ENCODE peak calls at places on chromosomes 11 and 22, in six cellular contexts. T, B, M, K, N and D are unnamed samples. For H3K79me2, the result is how much of the 10 kb centered on the place peaks cover.

GRCh38 chr11:23112987-23113886 is 253.0 kb upstream of the CCDC179 start:
- DNase-seq in T (peak), B (peak), M (no peak), K (peak), N (peak), D (peak)

GRCh38 chr22:24593810-24594568 is 1.1 kb upstream of the LRRC75B start:
- DNase-seq in T (no peak), B (no peak), M (no peak), K (no peak), N (no peak), D (no peak)

GRCh38 chr11:26947379-26947844 is 46.5 kb upstream of the FIBIN start:
- DNase-seq in T (no peak), B (no peak), M (no peak), K (no peak), N (peak), D (no peak)

GRCh38 chr22:41099036-41099435 is 6.6 kb downstream of the EP300 start:
- DNase-seq in T (no peak), B (no peak), M (no peak), K (no peak), N (no peak), D (no peak)

GRCh38 chr11:119590651-119591308 is 138.2 kb downstream of the NECTIN1 start:
- DNase-seq in T (no peak), B (peak), M (no peak), K (no peak), N (peak), D (peak)

GRCh38 chr11:40432358-40432757 is 1027.1 kb downstream of the LRRC4C start:
- DNase-seq in T (no peak), B (no peak), M (no peak), K (no peak), N (no peak), D (no peak)

GRCh38 chr11:129544691-129545090 is 169.0 kb downstream of the BARX2 start:
- DNase-seq in T (no peak), B (no peak), M (no peak), K (no peak), N (no peak), D (no peak)

GRCh38 chr22:44145544-44145943 is 35.2 kb upstream of the PARVG start:
- DNase-seq in T (no peak), B (no peak), M (no peak), K (no peak), N (no peak), D (no peak)

GRCh38 chr22:25368271-25368670 is 148.8 kb downstream of the CRYBB2 start:
- DNase-seq in T (no peak), B (no peak), M (no peak), K (no peak), N (peak), D (no peak)

GRCh38 chr22:45948081-45948648 is 28.8 kb downstream of the WNT7B start:
- DNase-seq in T (no peak), B (no peak), M (no peak), K (no peak), N (no peak), D (no peak)

GRCh38 chr11:61908730-61909622 is 8.4 kb downstream of the RAB3IL1 start:
- DNase-seq in T (peak), B (no peak), M (no peak), K (no peak), N (no peak), D (peak)

GRCh38 chr11:68960299-68961071 is 20.3 kb downstream of the MRGPRD start:
- DNase-seq in T (no peak), B (no peak), M (no peak), K (no peak), N (no peak), D (no peak)

GRCh38 chr11:124902616-124903015 is 5.0 kb upstream of the ROBO4 start:
- DNase-seq in T (no peak), B (no peak), M (no peak), K (no peak), N (no peak), D (no peak)

GRCh38 chr11:83554896-83555295 is 268.7 kb upstream of the CCDC90B start:
- DNase-seq in T (no peak), B (no peak), M (no peak), K (no peak), N (no peak), D (no peak)

GRCh38 chr11:131889146-131889577 is 518.7 kb downstream of the NTM start:
- DNase-seq in T (no peak), B (no peak), M (no peak), K (no peak), N (peak), D (peak)

GRCh38 chr22:35777335-35777975 is 59.8 kb downstream of the APOL5 start:
- DNase-seq in T (no peak), B (no peak), M (no peak), K (no peak), N (peak), D (no peak)

GRCh38 chr11:17876827-17877226 is 136.0 kb downstream of the SERGEF start:
- DNase-seq in T (no peak), B (no peak), M (no peak), K (no peak), N (no peak), D (no peak)

GRCh38 chr11:11605821-11606450 is 15.9 kb downstream of the GALNT18 start:
- DNase-seq in T (no peak), B (no peak), M (no peak), K (no peak), N (no peak), D (no peak)

GRCh38 chr11:73342633-73343032 is 33.6 kb upstream of the RELT start:
- DNase-seq in T (no peak), B (peak), M (no peak), K (no peak), N (no peak), D (peak)

GRCh38 chr11:57551941-57552340 is 14.5 kb downstream of the SMTNL1 start:
- DNase-seq in T (no peak), B (no peak), M (no peak), K (no peak), N (no peak), D (no peak)

GRCh38 chr11:2886191-2886894 is 768 bp upstream of the CDKN1C start:
- DNase-seq in T (peak), B (peak), M (no peak), K (peak), N (peak), D (peak)

GRCh38 chr11:13169709-13170108 is 107.9 kb upstream of the BMAL1 start:
- DNase-seq in T (peak), B (no peak), M (peak), K (no peak), N (peak), D (no peak)

GRCh38 chr11:19164230-19164855 is 37.4 kb downstream of the CSRP3 start:
- DNase-seq in T (no peak), B (no peak), M (no peak), K (no peak), N (no peak), D (no peak)

GRCh38 chr11:74849525-74850391 is 99.1 kb downstream of the XRRA1 start:
- DNase-seq in T (no peak), B (peak), M (no peak), K (peak), N (peak), D (peak)

GRCh38 chr22:35253946-35254345 is 3.3 kb upstream of the HMGXB4 start:
- DNase-seq in T (no peak), B (no peak), M (no peak), K (no peak), N (no peak), D (no peak)

GRCh38 chr11:67507242-67507890 is 596 bp downstream of the CDK2AP2 start:
- DNase-seq in T (peak), B (peak), M (peak), K (no peak), N (peak), D (peak)
- H2AFZ ChIP-seq in T (peak), B (no peak), M (no peak), K (no peak), N (peak), D (peak)

DNA sequence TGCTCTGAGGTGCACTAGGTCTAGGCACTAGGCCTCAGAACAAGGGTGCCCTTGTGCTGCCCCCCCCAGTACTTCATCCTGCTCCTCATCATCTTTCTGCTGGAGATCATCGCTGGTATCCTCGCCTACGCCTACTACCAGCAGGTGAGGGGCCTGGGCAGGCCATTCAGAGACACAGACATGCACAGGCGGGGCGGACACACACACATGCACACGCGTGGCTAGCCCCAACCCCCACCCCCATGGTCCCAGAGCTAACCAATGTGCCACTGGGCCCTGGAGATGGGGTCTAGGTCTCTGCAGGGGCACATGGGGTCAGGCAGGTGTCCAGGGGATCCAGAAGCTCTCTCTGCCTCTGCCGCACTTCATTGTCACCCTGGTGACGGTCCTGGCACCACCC is 3.9 kb downstream of the CD151 start:
- DNase-seq in T (no peak), B (no peak), M (no peak), K (no peak), N (no peak), D (no peak)
- H3K79me2 ChIP-seq in T (half or more), B (under half), M (half or more), K (under half), N (half or more), D (under half)

GRCh38 chr22:30872282-30873041 is 96.1 kb downstream of the MORC2 start:
- DNase-seq in T (peak), B (no peak), M (no peak), K (no peak), N (no peak), D (no peak)
- H3K4me2 ChIP-seq in T (peak), B (no peak), M (no peak), K (no peak), N (no peak), D (no peak)

DNA sequence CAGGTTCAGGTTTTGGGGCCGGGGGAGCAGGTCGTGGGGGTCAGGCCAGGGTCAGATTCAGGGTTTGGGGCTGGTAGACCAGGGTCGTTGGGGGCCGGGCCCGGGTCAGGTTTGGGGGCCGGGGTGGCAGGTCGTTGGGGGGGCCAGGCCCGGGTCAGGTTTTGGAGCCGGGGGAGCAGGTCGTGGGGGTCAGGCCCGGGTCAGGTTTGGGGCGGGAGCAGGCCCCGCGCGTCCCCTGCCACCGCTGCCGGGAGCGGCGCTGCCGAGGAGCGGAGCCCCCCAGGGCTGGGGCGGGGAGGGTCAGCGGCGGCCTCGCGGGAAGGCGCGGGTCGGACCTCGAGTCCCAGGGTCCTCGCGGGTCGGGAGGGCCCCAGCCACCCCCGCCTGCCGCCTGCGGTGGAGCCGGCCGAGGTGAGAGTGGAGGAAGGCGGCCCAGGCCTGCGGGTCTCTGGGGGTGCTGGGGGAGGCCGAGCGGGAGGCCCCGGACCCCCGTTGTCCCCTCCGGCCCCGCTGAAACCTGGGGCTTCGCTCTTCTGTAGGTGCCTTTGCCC is 543 bp downstream of the TRABD start:
- DNase-seq in T (no peak), B (no peak), M (no peak), K (peak), N (no peak), D (peak)
- H2AFZ ChIP-seq in T (no peak), B (no peak), M (no peak), K (no peak), N (no peak), D (no peak)

GRCh38 chr11:76792505-76793264 is 9.5 kb downstream of the TSKU start:
- DNase-seq in T (no peak), B (no peak), M (no peak), K (no peak), N (no peak), D (no peak)
- H3K79me2 ChIP-seq in T (half or more), B (under half), M (half or more), K (under half), N (under half), D (half or more)

GRCh38 chr11:116427337-116427902 is 345.4 kb downstream of the BUD13 start:
- DNase-seq in T (no peak), B (no peak), M (no peak), K (no peak), N (no peak), D (no peak)
- H3K4me2 ChIP-seq in T (no peak), B (no peak), M (no peak), K (no peak), N (no peak), D (peak)